ENCODE peak calls at places on chromosomes 12 and 14, in eight cellular contexts. Z is progenitor cell of endocrine pancreas, Y is endothelial cell, C is sigmoid colon, T is psoas muscle, K is lower leg skin, P is MCF 10A, X is transverse colon. D is an unnamed sample.

GRCh38 chr12:126789963-126790362 is 1477.0 kb upstream of the TMEM132C start:
- DNase-seq in X (no peak), C (no peak), T (no peak), Y (no peak), Z (no peak), P (no peak), K (no peak), D (no peak)

GRCh38 chr14:64707661-64708060 is 3.4 kb downstream of the PLEKHG3 start:
- DNase-seq in Y (no peak), Z (no peak), X (peak), C (peak), P (peak), T (no peak), K (no peak), D (no peak)

GRCh38 chr14:32109676-32110075 is 32.6 kb downstream of the ARHGAP5 start:
- DNase-seq in Z (no peak), T (no peak), C (no peak), P (no peak), X (no peak), K (no peak), Y (no peak), D (no peak)

GRCh38 chr12:27965411-27965810 is 7.1 kb downstream of the PTHLH start:
- DNase-seq in P (no peak), Z (no peak), Y (no peak), T (no peak), K (no peak), X (no peak), C (no peak), D (no peak)

GRCh38 chr12:49537231-49537708 is 1.6 kb upstream of the KCNH3 start:
- DNase-seq in K (no peak), P (no peak), Y (no peak), C (no peak), Z (no peak), X (no peak), T (no peak), D (no peak)

GRCh38 chr12:12985817-12986408 is 14.2 kb downstream of the HEBP1 start:
- DNase-seq in Z (no peak), P (peak), Y (peak), K (no peak), C (no peak), T (no peak), X (peak), D (peak)

GRCh38 chr14:55107766-55108554 is 21.1 kb upstream of the LGALS3 start:
- DNase-seq in C (peak), X (peak), K (peak), Y (peak), P (peak), T (peak), Z (no peak), D (peak)

GRCh38 chr14:33465952-33466700 is 484.7 kb downstream of the EGLN3 start:
- DNase-seq in K (no peak), C (no peak), T (no peak), Y (no peak), Z (no peak), X (no peak), P (no peak), D (no peak)

GRCh38 chr12:2337031-2338010 is 284.5 kb downstream of the CACNA1C start:
- DNase-seq in P (no peak), K (no peak), C (no peak), X (no peak), Z (no peak), Y (no peak), T (no peak), D (no peak)

GRCh38 chr14:52949711-52950409 is 990 bp downstream of the FERMT2 start:
- DNase-seq in T (no peak), K (peak), X (no peak), P (peak), Y (no peak), C (no peak), Z (no peak), D (peak)

GRCh38 chr14:38208825-38209562 is 1.3 kb downstream of the SSTR1 start:
- DNase-seq in Y (peak), P (no peak), X (peak), T (peak), K (no peak), Z (peak), C (no peak), D (peak)

GRCh38 chr12:102848832-102849231 is 68.2 kb downstream of the PAH start:
- DNase-seq in X (no peak), P (no peak), Z (no peak), C (no peak), K (no peak), Y (no peak), T (no peak), D (peak)
- TF ChIP-seq CTCF in X (no peak), P (no peak), Z (no peak), C (no peak), K (no peak), Y (no peak), T (no peak), D (no peak)

GRCh38 chr12:107448198-107448597 is 237.4 kb upstream of the PWP1 start:
- DNase-seq in P (peak), C (no peak), K (no peak), Z (no peak), X (peak), Y (peak), T (no peak), D (peak)
- TF ChIP-seq CTCF in P (no peak), C (no peak), K (no peak), Z (peak), X (peak), Y (peak), T (no peak), D (no peak)

GRCh38 chr12:90166671-90167070 is 458.0 kb upstream of the ATP2B1 start:
- DNase-seq in K (no peak), Y (no peak), T (no peak), Z (no peak), X (no peak), P (no peak), C (no peak), D (no peak)

GRCh38 chr12:90166012-90166411 is 457.4 kb upstream of the ATP2B1 start:
- DNase-seq in K (no peak), C (no peak), Y (no peak), T (no peak), P (no peak), X (no peak), Z (no peak), D (no peak)

GRCh38 chr12:90167501-90167900 is 458.9 kb upstream of the ATP2B1 start:
- DNase-seq in Z (no peak), C (no peak), T (no peak), K (no peak), Y (no peak), P (no peak), X (no peak), D (no peak)

GRCh38 chr12:90163975-90164374 is 455.3 kb upstream of the ATP2B1 start:
- DNase-seq in P (peak), X (no peak), Z (no peak), K (no peak), Y (no peak), C (no peak), T (no peak), D (peak)
- TF ChIP-seq CTCF in P (no peak), X (no peak), Z (no peak), K (no peak), Y (no peak), C (no peak), T (no peak), D (no peak)

GRCh38 chr14:28774764-28775738 is 8.5 kb downstream of the FOXG1 start:
- DNase-seq in K (no peak), P (no peak), Z (no peak), T (no peak), Y (no peak), C (no peak), X (no peak), D (no peak)

GRCh38 chr14:28772613-28773012 is 6.0 kb downstream of the FOXG1 start:
- DNase-seq in K (no peak), Z (no peak), X (no peak), P (no peak), C (no peak), Y (no peak), T (no peak), D (no peak)

GRCh38 chr14:28773176-28773575 is 6.6 kb downstream of the FOXG1 start:
- DNase-seq in T (no peak), C (no peak), Y (no peak), K (no peak), P (no peak), Z (no peak), X (no peak), D (no peak)

GRCh38 chr14:28776482-28777266 is 10.1 kb downstream of the FOXG1 start:
- DNase-seq in Y (no peak), Z (no peak), T (no peak), P (no peak), K (no peak), C (no peak), X (no peak), D (no peak)

GRCh38 chr14:28773917-28774691 is 7.5 kb downstream of the FOXG1 start:
- DNase-seq in K (no peak), P (no peak), T (no peak), Y (peak), C (no peak), Z (peak), X (no peak), D (no peak)
- TF ChIP-seq CTCF in K (no peak), P (no peak), T (no peak), Y (no peak), C (no peak), Z (peak), X (no peak), D (no peak)

GRCh38 chr12:45464699-45465098 is 248.8 kb downstream of the ANO6 start:
- DNase-seq in X (no peak), P (peak), T (no peak), Y (no peak), C (no peak), Z (no peak), K (no peak), D (no peak)
- TF ChIP-seq CTCF in X (no peak), P (no peak), T (no peak), Y (no peak), C (no peak), Z (peak), K (no peak), D (no peak)

GRCh38 chr14:50594577-50595316 is 34.8 kb downstream of the ATL1 start:
- DNase-seq in Z (no peak), T (no peak), K (no peak), X (no peak), C (no peak), P (no peak), Y (no peak), D (no peak)
- TF ChIP-seq CTCF in Z (no peak), T (no peak), K (no peak), X (no peak), C (no peak), P (no peak), Y (no peak), D (no peak)

DNA sequence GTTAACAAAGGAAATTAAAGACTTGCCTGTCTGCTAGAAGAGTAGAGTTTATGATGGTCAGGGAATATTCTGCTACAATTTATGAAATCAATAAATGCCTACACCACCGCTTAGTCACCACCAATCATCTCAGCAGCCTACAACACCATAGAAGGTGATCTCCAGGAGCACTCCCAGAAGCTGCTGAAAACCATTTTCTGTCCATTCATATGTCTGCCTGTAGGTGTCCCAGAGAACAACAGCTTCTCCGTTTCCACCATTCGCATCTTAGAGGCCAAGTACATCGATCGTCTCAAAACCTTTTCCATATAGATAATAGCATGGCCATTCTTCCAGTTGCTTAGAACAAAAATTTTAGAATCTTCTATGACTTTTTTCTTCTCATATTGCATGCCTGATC is 303.4 kb downstream of the KCNC2 start:
- DNase-seq in Z (no peak), P (no peak), Y (no peak), K (no peak), T (no peak), X (no peak), C (no peak), D (no peak)
- TF ChIP-seq CTCF in Z (no peak), P (no peak), Y (peak), K (no peak), T (no peak), X (no peak), C (no peak), D (no peak)

GRCh38 chr14:49497725-49498348 is 88.3 kb downstream of the RPS29 start:
- DNase-seq in C (no peak), K (no peak), P (peak), Y (peak), T (no peak), Z (no peak), X (no peak), D (peak)
- TF ChIP-seq CTCF in C (peak), K (no peak), P (peak), Y (peak), T (peak), Z (peak), X (peak), D (peak)

GRCh38 chr14:69363055-69363454 is 35.0 kb downstream of the ERH start:
- DNase-seq in Z (no peak), K (no peak), T (peak), C (no peak), P (no peak), Y (peak), X (no peak), D (no peak)
- TF ChIP-seq CTCF in Z (peak), K (no peak), T (peak), C (peak), P (no peak), Y (no peak), X (no peak), D (no peak)

D was measured in activated CD8-positive, alpha-beta T cell treated with anti-CD3 and anti-CD28 coated beads for 36 hours.